ENCODE peak calls at places on chromosomes 3 and 15, in four cellular contexts. F is GM12878, T is HepG2, Q is H1. Z is an unnamed sample. For H3K4me1 and H3K27me3, the result is how much of the 10 kb centered on the place peaks cover.

GRCh38 chr15:60916032-60916673 is 312.9 kb downstream of the RORA start:
- DNase-seq in T (no peak), F (no peak), Q (no peak), Z (no peak)

GRCh38 chr3:119313461-119313860 is 19.3 kb downstream of the ARHGAP31 start:
- DNase-seq in F (no peak), Q (no peak), T (no peak), Z (no peak)

GRCh38 chr15:83320404-83320803 is 35.9 kb upstream of the BNC1 start:
- DNase-seq in Q (no peak), F (no peak), T (no peak), Z (no peak)

GRCh38 chr3:177607596-177607995 is 410.3 kb upstream of the TBL1XR1 start:
- DNase-seq in F (no peak), Q (no peak), T (no peak), Z (no peak)

GRCh38 chr3:127670761-127671522 is 1.8 kb upstream of the ABTB1 start:
- DNase-seq in T (no peak), F (no peak), Q (no peak), Z (no peak)

GRCh38 chr15:79086814-79087213 is 3.8 kb downstream of the RASGRF1 start:
- DNase-seq in F (no peak), T (no peak), Q (no peak), Z (no peak)

GRCh38 chr3:81929697-81930096 is 168.3 kb upstream of the GBE1 start:
- DNase-seq in T (no peak), F (no peak), Q (no peak), Z (no peak)

GRCh38 chr3:170469151-170470062 is 50.7 kb downstream of the CLDN11 start:
- DNase-seq in Q (peak), T (no peak), F (no peak), Z (no peak)

GRCh38 chr3:104578558-104578957 is 788.2 kb upstream of the ALCAM start:
- DNase-seq in F (no peak), T (no peak), Q (no peak), Z (no peak)

GRCh38 chr15:74228723-74229081 is 7.4 kb upstream of the CCDC33 start:
- DNase-seq in T (no peak), Q (no peak), F (no peak), Z (no peak)

GRCh38 chr3:85487375-85487774 is 528.6 kb downstream of the CADM2 start:
- DNase-seq in Q (no peak), F (no peak), T (no peak), Z (no peak)

GRCh38 chr3:108125550-108126071 is 34.8 kb upstream of the CD47 start:
- DNase-seq in F (peak), T (no peak), Q (no peak), Z (no peak)

GRCh38 chr15:99683000-99683670 is 50.1 kb downstream of the LYSMD4 start:
- DNase-seq in T (no peak), F (no peak), Q (no peak), Z (no peak)

GRCh38 chr3:16888785-16889607 is 4.2 kb downstream of the PLCL2 start:
- DNase-seq in F (peak), Q (no peak), T (no peak), Z (no peak)

GRCh38 chr3:110734524-110734923 is 337.1 kb upstream of the NECTIN3 start:
- DNase-seq in T (no peak), F (no peak), Q (no peak), Z (no peak)

GRCh38 chr3:25897019-25897418 is 107.1 kb downstream of the OXSM start:
- DNase-seq in F (no peak), T (peak), Q (peak), Z (no peak)

GRCh38 chr3:88059380-88060160 is 515 bp downstream of the ZNF654 start:
- DNase-seq in T (no peak), Q (no peak), F (no peak), Z (no peak)

GRCh38 chr15:97446138-97446537 is 514.4 kb upstream of the ARRDC4 start:
- DNase-seq in Q (no peak), T (no peak), F (no peak), Z (no peak)

GRCh38 chr3:144114767-144115166 is 143.1 kb downstream of the DIPK2A start:
- DNase-seq in Q (no peak), F (no peak), T (no peak), Z (no peak)

GRCh38 chr3:1752205-1752604 is 346.5 kb upstream of the CNTN4 start:
- DNase-seq in T (no peak), Q (no peak), F (no peak), Z (no peak)

DNA sequence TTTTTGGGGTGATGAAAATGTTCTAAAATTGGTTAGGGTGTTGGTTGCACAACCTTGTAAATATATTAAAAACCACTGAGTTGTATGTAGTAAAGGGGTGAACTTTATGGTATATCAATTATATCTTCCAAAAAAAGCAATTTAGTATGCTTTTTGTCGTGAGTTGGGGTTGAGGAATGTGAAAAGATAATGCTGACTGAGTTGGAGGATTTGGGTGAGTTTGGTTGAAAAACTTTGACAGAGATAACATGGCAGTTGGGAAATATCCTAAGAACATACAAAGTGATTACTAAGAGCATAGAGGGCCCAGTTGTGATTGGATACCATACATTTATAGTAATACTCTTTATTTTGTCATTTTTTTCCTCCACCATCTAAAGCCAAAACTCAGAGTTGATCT is 33.6 kb downstream of the HMG20A start:
- DNase-seq in T (no peak), F (no peak), Q (no peak), Z (no peak)
- H3K4me1 ChIP-seq in T (under half), F (under half), Q (under half), Z (under half)

GRCh38 chr3:147370316-147370715 is 36.0 kb downstream of the ZIC4 start:
- DNase-seq in F (no peak), Q (no peak), T (no peak), Z (no peak)
- H3K27me3 ChIP-seq in F (under half), Q (half or more), T (under half), Z (half or more)

DNA sequence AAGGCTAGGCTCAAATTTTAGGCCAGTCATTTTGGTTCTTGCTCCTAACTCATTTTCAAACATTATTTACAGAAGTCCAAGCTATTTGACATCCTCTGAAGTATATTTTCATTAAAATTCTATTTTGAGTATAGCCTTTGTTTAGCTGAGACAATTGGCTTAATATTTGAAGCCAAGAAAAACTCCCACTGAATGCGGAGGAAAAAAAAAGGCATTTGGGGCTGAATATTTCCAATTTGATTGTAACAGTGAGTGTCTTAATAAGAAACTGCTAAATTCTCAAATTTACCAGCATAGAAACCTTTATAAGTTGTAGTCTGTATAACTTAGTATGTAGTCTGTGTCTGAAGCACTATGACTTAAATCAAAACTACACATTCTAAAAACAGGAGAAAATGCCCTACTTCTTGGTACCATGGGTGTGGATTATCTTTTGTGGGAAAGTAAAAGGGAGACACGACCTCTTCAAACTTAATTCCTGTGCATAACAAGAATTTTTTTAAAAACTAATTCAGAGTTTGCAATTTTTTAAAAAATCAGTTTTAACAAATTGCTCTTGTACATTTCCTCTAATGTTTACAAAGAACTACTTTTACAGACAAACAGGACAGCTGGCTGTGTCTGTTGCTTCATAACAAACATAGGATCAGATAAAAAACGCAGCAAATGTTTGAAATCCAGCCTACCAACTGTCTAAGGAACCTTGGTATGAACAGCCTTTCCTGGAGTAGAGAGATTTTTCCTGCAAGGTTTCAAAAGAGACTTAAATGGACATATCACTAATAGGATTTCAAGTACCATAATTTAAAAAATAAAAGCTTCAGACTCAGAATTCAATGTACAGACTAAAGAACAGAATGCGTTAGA is 52.7 kb upstream of the LMOD3 start:
- DNase-seq in Q (no peak), T (no peak), F (no peak), Z (no peak)
- TF ChIP-seq SUZ12 in Q (no peak), T (no peak), F (no peak), Z (no peak)

GRCh38 chr3:31442755-31443154 is 90.0 kb upstream of the STT3B start:
- DNase-seq in Q (no peak), T (no peak), F (no peak), Z (no peak)
- H3K4me1 ChIP-seq in Q (under half), T (under half), F (under half), Z (under half)

GRCh38 chr3:184568918-184569829 is 7.6 kb downstream of the EPHB3 start:
- DNase-seq in Q (peak), T (no peak), F (no peak), Z (no peak)

GRCh38 chr3:184568591-184568917 is 7.0 kb downstream of the EPHB3 start:
- DNase-seq in Q (no peak), F (no peak), T (no peak), Z (no peak)

GRCh38 chr3:184570501-184570900 is 8.9 kb downstream of the EPHB3 start:
- DNase-seq in Q (no peak), F (no peak), T (no peak), Z (no peak)

GRCh38 chr3:184571750-184572377 is 10.3 kb downstream of the EPHB3 start:
- DNase-seq in Q (no peak), T (no peak), F (no peak), Z (no peak)

GRCh38 chr3:184570035-184570434 is 8.4 kb downstream of the EPHB3 start:
- DNase-seq in F (no peak), Q (no peak), T (no peak), Z (no peak)
- H3K27me3 ChIP-seq in F (under half), Q (half or more), T (under half), Z (under half)

GRCh38 chr15:38010390-38010789 is 76.0 kb downstream of the TMCO5A start:
- DNase-seq in Q (no peak), F (no peak), T (no peak), Z (no peak)
- TF ChIP-seq SUZ12 in Q (no peak), F (no peak), T (no peak), Z (no peak)